ENCODE peak calls at places on chromosomes 12 and 14, in nine cellular contexts. R, Y, B, A, O, F, E, U and P are unnamed samples.

GRCh38 chr14:76546426-76547221 is 170.7 kb downstream of the ESRRB start:
- DNase-seq in R (no peak), Y (no peak), B (no peak), A (no peak), O (peak; percentile 3), F (no peak), E (no peak), U (peak; percentile 16), P (peak; percentile 5)

GRCh38 chr12:22978962-22979361 is 354.0 kb downstream of the ETNK1 start:
- DNase-seq in R (no peak), Y (peak; percentile 85), B (no peak), A (peak; percentile 85), O (no peak), F (peak; percentile 97), E (peak; percentile 93), U (peak; percentile 98), P (peak; percentile 88)

GRCh38 chr12:6627598-6627997 is 8.2 kb downstream of the LPAR5 start:
- DNase-seq in R (no peak), Y (no peak), B (no peak), A (no peak), O (no peak), F (no peak), E (no peak), U (no peak), P (no peak)

GRCh38 chr12:108332791-108333382 is 6.2 kb downstream of the CMKLR1 start:
- DNase-seq in R (peak; percentile 76), Y (peak; percentile 75), B (no peak), A (no peak), O (peak; percentile 77), F (no peak), E (peak; percentile 80), U (peak; percentile 37), P (no peak)

GRCh38 chr12:28602760-28603638 is 412.7 kb downstream of the CCDC91 start:
- DNase-seq in R (no peak), Y (no peak), B (no peak), A (no peak), O (no peak), F (peak; percentile 34), E (peak; percentile 13), U (peak; percentile 58), P (no peak)

GRCh38 chr14:56592746-56593544 is 13.3 kb downstream of the TMEM260 start:
- DNase-seq in R (no peak), Y (peak; percentile 10), B (no peak), A (no peak), O (no peak), F (no peak), E (no peak), U (no peak), P (no peak)

GRCh38 chr12:105960319-105961076 is 178.3 kb downstream of the NUAK1 start:
- DNase-seq in R (no peak), Y (no peak), B (no peak), A (no peak), O (peak; percentile 14), F (peak; percentile 86), E (peak; percentile 85), U (no peak), P (no peak)

GRCh38 chr12:93571854-93572711 is at the start of gene SOCS2:
- DNase-seq in R (peak; percentile 50), Y (peak; percentile 77), B (peak; percentile 51), A (peak; percentile 19), O (peak; percentile 19), F (peak; percentile 3), E (peak; percentile 22), U (no peak), P (peak; percentile 56)

GRCh38 chr14:41817626-41818025 is 210.9 kb downstream of the LRFN5 start:
- DNase-seq in R (no peak), Y (no peak), B (no peak), A (peak; percentile 8), O (no peak), F (peak; percentile 8), E (peak; percentile 76), U (peak; percentile 3), P (no peak)

GRCh38 chr12:98373019-98373554 is 142.3 kb upstream of the TMPO start:
- DNase-seq in R (no peak), Y (no peak), B (no peak), A (peak; percentile 73), O (peak; percentile 3), F (peak; percentile 25), E (peak; percentile 73), U (peak; percentile 57), P (peak; percentile 50)

GRCh38 chr14:70188608-70189540 is at the start of gene SLC8A3:
- DNase-seq in R (peak; percentile 86), Y (peak; percentile 88), B (no peak), A (peak; percentile 33), O (peak; percentile 33), F (peak; percentile 44), E (peak; percentile 48), U (peak; percentile 19), P (peak; percentile 19)

GRCh38 chr14:70188292-70188607 is 501 bp downstream of the SLC8A3 start:
- DNase-seq in R (peak; percentile 78), Y (peak; percentile 88), B (no peak), A (no peak), O (no peak), F (no peak), E (peak; percentile 7), U (no peak), P (no peak)

GRCh38 chr14:70190156-70190555 is 1.4 kb upstream of the SLC8A3 start:
- DNase-seq in R (no peak), Y (peak; percentile 63), B (no peak), A (no peak), O (no peak), F (no peak), E (no peak), U (no peak), P (no peak)

GRCh38 chr14:70186826-70187483 is 1.8 kb downstream of the SLC8A3 start:
- DNase-seq in R (peak; percentile 95), Y (peak; percentile 72), B (no peak), A (no peak), O (peak; percentile 4), F (no peak), E (peak; percentile 6), U (no peak), P (no peak)

GRCh38 chr14:70189678-70190077 is 927 bp upstream of the SLC8A3 start:
- DNase-seq in R (no peak), Y (no peak), B (no peak), A (no peak), O (no peak), F (no peak), E (no peak), U (no peak), P (no peak)
- H3K4me3 ChIP-seq in R (peak overlapping the region; percentile 91), Y (no peak overlapping the region), B (no peak overlapping the region), A (no peak overlapping the region), O (no peak overlapping the region), F (no peak overlapping the region), E (no peak overlapping the region), U (no peak overlapping the region), P (no peak overlapping the region)

GRCh38 chr14:89918721-89919120 is 35.8 kb downstream of the EFCAB11 start:
- DNase-seq in R (no peak), Y (no peak), B (no peak), A (no peak), O (no peak), F (no peak), E (no peak), U (no peak), P (no peak)

GRCh38 chr14:89911018-89911919 is 43.3 kb downstream of the EFCAB11 start:
- DNase-seq in R (no peak), Y (no peak), B (peak; percentile 28), A (peak; percentile 72), O (peak; percentile 10), F (peak; percentile 71), E (peak; percentile 65), U (peak; percentile 30), P (no peak)

GRCh38 chr14:89912667-89913211 is 41.8 kb downstream of the EFCAB11 start:
- DNase-seq in R (no peak), Y (peak; percentile 92), B (peak; percentile 45), A (peak; percentile 99), O (peak; percentile 20), F (peak; percentile 98), E (peak; percentile 98), U (peak; percentile 98), P (peak; percentile 97)

GRCh38 chr14:89910706-89911017 is 43.9 kb downstream of the EFCAB11 start:
- DNase-seq in R (no peak), Y (no peak), B (no peak), A (no peak), O (no peak), F (no peak), E (no peak), U (no peak), P (no peak)

DNA sequence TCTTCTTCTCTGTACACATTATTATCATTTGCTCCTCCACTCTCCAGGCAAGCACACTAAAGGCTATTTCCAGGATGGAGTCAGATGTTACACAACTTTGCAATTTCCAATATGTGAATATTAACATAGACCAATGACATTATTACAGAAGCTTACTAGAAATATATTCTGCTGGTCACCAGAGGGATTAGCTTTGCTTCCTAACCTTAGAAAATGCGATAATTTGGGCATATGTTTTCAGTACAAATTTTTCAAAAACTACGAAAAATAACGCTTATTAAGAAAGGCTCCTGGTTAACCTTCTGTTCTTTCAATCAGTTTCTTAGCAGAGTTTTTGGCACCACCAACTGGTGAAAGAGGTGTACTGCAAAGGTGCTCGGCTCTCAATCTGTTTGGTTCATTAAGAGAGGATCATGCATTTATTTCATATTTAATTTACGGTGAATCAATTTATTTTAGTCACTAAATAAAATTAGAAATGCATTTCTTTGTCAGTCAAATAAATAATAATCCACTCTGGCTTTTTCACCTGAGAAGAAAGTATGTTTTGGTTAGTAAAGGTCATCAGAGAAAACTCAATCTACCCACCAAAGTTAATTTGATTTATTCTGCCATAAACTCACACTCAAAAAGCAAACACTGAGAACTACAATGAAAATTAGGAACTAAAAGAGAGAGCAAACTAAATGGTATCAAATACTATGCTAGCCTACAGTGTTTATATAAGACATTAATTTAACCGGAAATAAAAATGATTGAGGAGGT is 39.2 kb downstream of the EFCAB11 start:
- DNase-seq in R (no peak), Y (no peak), B (peak; percentile 62), A (peak; percentile 85), O (peak; percentile 71), F (peak; percentile 37), E (peak; percentile 89), U (peak; percentile 77), P (peak; percentile 77)
- TF ChIP-seq CTCF in R (peak; percentile 97), Y (peak; percentile 94), B (peak; percentile 86), A (peak; percentile 95), O (peak; percentile 41), F (peak; percentile 99), E (peak; percentile 90), U (peak; percentile 98), P (peak; percentile 94)

DNA sequence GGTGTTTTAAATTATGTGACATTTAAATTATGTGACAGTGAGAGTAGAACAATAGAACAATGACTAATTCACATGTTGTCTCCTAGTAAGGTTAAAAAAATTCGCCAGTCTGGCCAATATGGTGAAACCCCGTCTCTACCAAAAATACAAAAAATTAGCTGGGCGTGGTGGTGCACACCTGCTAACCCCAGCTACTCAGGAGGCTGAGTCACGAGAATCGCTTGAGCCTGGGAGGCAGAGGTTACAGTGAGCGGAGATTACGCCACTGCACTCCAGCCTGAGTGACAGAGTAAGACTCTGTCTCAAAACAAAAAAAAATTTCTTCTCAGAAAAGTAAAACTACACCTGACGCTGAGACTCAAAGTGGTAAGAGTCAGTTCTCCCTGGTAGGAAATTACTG is 2.7 kb downstream of the CS start:
- DNase-seq in R (no peak), Y (no peak), B (no peak), A (no peak), O (no peak), F (no peak), E (no peak), U (no peak), P (no peak)
- H3K4me3 ChIP-seq in R (peak overlapping the region; percentile 96), Y (no peak overlapping the region), B (no peak overlapping the region), A (no peak overlapping the region), O (no peak overlapping the region), F (no peak overlapping the region), E (no peak overlapping the region), U (no peak overlapping the region), P (no peak overlapping the region)

GRCh38 chr12:95943231-95943842 is at the start of gene AMDHD1:
- DNase-seq in R (peak; percentile 73), Y (peak; percentile 97), B (peak; percentile 28), A (peak; percentile 40), O (peak; percentile 40), F (peak; percentile 45), E (peak; percentile 41), U (peak; percentile 36), P (peak; percentile 49)
- TF ChIP-seq CTCF in R (peak; percentile 23), Y (no peak), B (no peak), A (peak; percentile 2), O (no peak), F (no peak), E (peak; percentile 1), U (no peak), P (peak; percentile 29)